ENCODE peak calls at places on chromosomes 4 and X, in nine cellular contexts. A, J, T, Q, X, R, F, Z and I are unnamed samples.
A peak's percentile ranks its signal among the peaks of the same experiment; 100 is the strongest.

GRCh38 chrX:133511041-133511440 is 95.8 kb upstream of the GPC4 start:
- DNase-seq in Z (no peak), J (no peak), A (no peak), F (no peak), T (no peak), Q (no peak), X (no peak), R (no peak), I (no peak)

GRCh38 chr4:125315571-125316390 is 1.0 kb downstream of the FAT4 start:
- DNase-seq in X (peak; percentile 87), T (peak; percentile 37), Z (peak; percentile 53), R (peak; percentile 61), J (no peak), F (peak; percentile 47), Q (peak; percentile 80), A (peak; percentile 70), I (no peak)

GRCh38 chr4:2842667-2843022 is 999 bp upstream of the ADD1 start:
- DNase-seq in Z (no peak), F (no peak), J (no peak), R (no peak), A (no peak), Q (no peak), T (no peak), X (no peak), I (no peak)

GRCh38 chr4:16196482-16197393 is 29.5 kb downstream of the TAPT1 start:
- DNase-seq in T (peak; percentile 74), X (no peak), A (no peak), J (peak; percentile 45), F (peak; percentile 86), Q (no peak), R (peak; percentile 28), Z (peak; percentile 64), I (peak; percentile 45)

GRCh38 chrX:131677655-131678628 is 134.1 kb downstream of the OR13H1 start:
- DNase-seq in Q (peak; percentile 49), R (no peak), T (peak; percentile 34), F (peak; percentile 57), Z (peak; percentile 0), X (no peak), J (no peak), A (peak; percentile 9), I (no peak)

GRCh38 chr4:80103615-80104014 is 30.6 kb upstream of the ANTXR2 start:
- DNase-seq in Z (no peak), A (no peak), R (no peak), J (no peak), F (no peak), Q (no peak), T (no peak), X (no peak), I (no peak)

GRCh38 chr4:147678796-147679549 is 5.0 kb downstream of the PRMT9 start:
- DNase-seq in A (no peak), Q (no peak), J (no peak), Z (no peak), F (peak; percentile 7), T (peak; percentile 1), R (peak; percentile 16), X (no peak), I (no peak)

GRCh38 chr4:3700223-3700622 is 66.0 kb upstream of the ADRA2C start:
- DNase-seq in Z (no peak), X (peak; percentile 23), T (no peak), Q (peak; percentile 4), F (no peak), J (no peak), A (no peak), R (no peak), I (no peak)

GRCh38 chr4:44368413-44369167 is 80.0 kb downstream of the KCTD8 start:
- DNase-seq in F (peak; percentile 61), X (no peak), Q (no peak), A (no peak), Z (no peak), J (no peak), R (no peak), T (no peak), I (no peak)

GRCh38 chr4:26263165-26263564 is 57.6 kb upstream of the RBPJ start:
- DNase-seq in X (no peak), A (no peak), R (no peak), F (peak; percentile 52), Q (no peak), T (peak; percentile 32), Z (no peak), J (no peak), I (no peak)

GRCh38 chrX:129984196-129984962 is 1.9 kb downstream of the BCORL1 start:
- DNase-seq in J (no peak), R (no peak), A (no peak), F (no peak), Z (peak; percentile 28), Q (no peak), T (peak; percentile 13), X (peak; percentile 80), I (no peak)

GRCh38 chrX:34546366-34546765 is 110.7 kb downstream of the TMEM47 start:
- DNase-seq in R (no peak), Z (no peak), X (no peak), A (no peak), J (no peak), T (no peak), F (no peak), Q (no peak), I (no peak)

GRCh38 chr4:13541720-13542576 is 2.4 kb downstream of the NKX3-2 start:
- DNase-seq in R (no peak), T (no peak), A (no peak), J (no peak), Z (no peak), F (no peak), Q (peak; percentile 41), X (no peak), I (no peak)

GRCh38 chr4:20127626-20128025 is 124.1 kb upstream of the SLIT2 start:
- DNase-seq in Q (no peak), X (no peak), Z (peak; percentile 7), A (no peak), T (no peak), F (peak; percentile 29), J (no peak), R (peak; percentile 34), I (no peak)

GRCh38 chr4:21139327-21139726 is 439.1 kb downstream of the PACRGL start:
- DNase-seq in R (no peak), Q (no peak), Z (no peak), J (no peak), F (no peak), A (no peak), T (no peak), X (no peak), I (no peak)

GRCh38 chrX:129731228-129731627 is 7.6 kb upstream of the XPNPEP2 start:
- DNase-seq in F (no peak), J (no peak), A (no peak), X (no peak), R (no peak), T (no peak), Z (no peak), Q (no peak), I (no peak)

GRCh38 chr4:105241456-105241855 is 94.8 kb downstream of the TET2 start:
- DNase-seq in Q (no peak), J (no peak), X (peak; percentile 78), F (no peak), R (no peak), Z (no peak), A (peak; percentile 45), T (no peak), I (no peak)

GRCh38 chr4:179625391-179625790 is 2183.2 kb upstream of the AGA start:
- DNase-seq in Q (no peak), X (no peak), J (no peak), R (peak; percentile 6), Z (peak; percentile 28), F (peak; percentile 2), T (peak; percentile 14), A (no peak), I (no peak)

GRCh38 chr4:27024807-27025206 is 164.2 kb downstream of the STIM2 start:
- DNase-seq in J (no peak), Z (no peak), Q (peak; percentile 36), T (no peak), A (no peak), F (no peak), X (no peak), R (no peak), I (no peak)

GRCh38 chrX:40166582-40166981 is 68.8 kb upstream of the BCOR start:
- DNase-seq in Z (peak; percentile 53), Q (peak; percentile 61), J (no peak), A (no peak), X (no peak), T (peak; percentile 44), F (no peak), R (peak; percentile 75), I (no peak)

GRCh38 chrX:46630141-46630540 is 56.6 kb downstream of the CHST7 start:
- DNase-seq in A (no peak), J (no peak), R (peak; percentile 26), T (no peak), F (no peak), Q (no peak), Z (peak; percentile 44), X (no peak), I (no peak)

GRCh38 chr4:138609943-138610350 is 367.8 kb upstream of the SLC7A11 start:
- DNase-seq in T (peak; percentile 15), Q (no peak), F (peak; percentile 39), R (peak; percentile 48), Z (peak; percentile 57), A (peak; percentile 4), X (no peak), J (peak; percentile 58), I (peak; percentile 52)

GRCh38 chr4:56424697-56425514 is 10.5 kb downstream of the PPAT start:
- DNase-seq in A (no peak), R (peak; percentile 12), F (peak; percentile 61), Q (no peak), X (no peak), Z (peak; percentile 26), J (no peak), T (no peak), I (no peak)